ENCODE peak calls at places on chromosomes 16 and 17, in six cellular contexts. Y, P, T, I, F and G are unnamed samples.

GRCh38 chr16:66030036-66030435 is 336.5 kb upstream of the CDH5 start:
- DNase-seq in F (no peak), I (peak; percentile 43), T (no peak), Y (peak; percentile 68), P (no peak), G (no peak)

GRCh38 chr17:31388770-31389672 is 2.5 kb upstream of the RAB11FIP4 start:
- DNase-seq in T (no peak), I (no peak), P (peak; percentile 54), Y (peak; percentile 30), F (peak; percentile 17), G (no peak)

GRCh38 chr17:42704495-42705494 is 22.5 kb downstream of the CNTNAP1 start:
- DNase-seq in P (no peak), I (no peak), T (no peak), F (no peak), Y (no peak), G (no peak)

GRCh38 chr17:32783602-32784001 is 93.3 kb downstream of the MYO1D start:
- DNase-seq in F (no peak), T (peak; percentile 14), Y (peak; percentile 61), I (peak; percentile 76), P (peak; percentile 62), G (peak; percentile 45)

GRCh38 chr16:84239186-84239790 is 524 bp downstream of the KCNG4 start:
- DNase-seq in I (peak; percentile 11), P (no peak), F (no peak), Y (no peak), T (no peak), G (no peak)

GRCh38 chr17:76376318-76377133 is 7.9 kb upstream of the SPHK1 start:
- DNase-seq in T (no peak), I (no peak), F (no peak), Y (no peak), P (no peak), G (no peak)

GRCh38 chr16:56866955-56867830 is 2.2 kb downstream of the SLC12A3 start:
- DNase-seq in F (peak; percentile 16), P (peak; percentile 75), T (peak; percentile 68), I (peak; percentile 75), Y (peak; percentile 64), G (peak; percentile 32)

GRCh38 chr16:75726390-75726789 is at the start of gene CPHXL:
- DNase-seq in Y (no peak), T (no peak), F (no peak), P (no peak), I (no peak), G (no peak)